ENCODE peak calls at places on chromosomes 3 and 15, in six cellular contexts. V is amniotic stem cell; Y is stimulated activated CD4-positive, alpha-beta T cell treated with anti-CD3 and anti-CD28 coated beads, TNF-alpha, amount 100 ng/mL, for 24 hours; R is ureter; E is Right ventricle myocardium superior; N is B cell. Q is an unnamed sample.

GRCh38 chr3:152305075-152305474 is 36.3 kb downstream of the MBNL1 start:
- DNase-seq in V (no peak), Y (no peak), R (no peak), E (no peak), N (no peak), Q (no peak)

GRCh38 chr15:33581032-33581431 is 270.3 kb downstream of the RYR3 start:
- DNase-seq in V (no peak), Y (no peak), R (no peak), E (no peak), N (no peak), Q (no peak)

GRCh38 chr15:60713096-60714084 is 234.4 kb upstream of the ICE2 start:
- DNase-seq in V (no peak), Y (no peak), R (no peak), E (no peak), N (no peak), Q (no peak)

GRCh38 chr15:39691229-39691628 is 91.4 kb downstream of the FSIP1 start:
- DNase-seq in V (no peak), Y (no peak), R (no peak), E (no peak), N (no peak), Q (no peak)

GRCh38 chr15:82966671-82967071 is 14.2 kb upstream of the HOMER2 start:
- DNase-seq in V (no peak), Y (no peak), R (no peak), E (no peak), N (no peak), Q (no peak)

GRCh38 chr3:167913218-167913902 is 177.8 kb downstream of the SERPINI1 start:
- DNase-seq in V (no peak), Y (no peak), R (no peak), E (no peak), N (no peak), Q (no peak)

GRCh38 chr3:60076307-60076706 is 1026.5 kb upstream of the CFAP20DC start:
- DNase-seq in V (no peak), Y (no peak), R (no peak), E (no peak), N (no peak), Q (no peak)

GRCh38 chr3:172106989-172107388 is 67.6 kb downstream of the FNDC3B start:
- DNase-seq in V (no peak), Y (peak), R (no peak), E (peak), N (peak), Q (peak)

GRCh38 chr3:197068077-197068476 is 38.5 kb upstream of the MELTF start:
- DNase-seq in V (no peak), Y (no peak), R (no peak), E (no peak), N (peak), Q (peak)

GRCh38 chr3:156171517-156172267 is 51.3 kb downstream of the KCNAB1 start:
- DNase-seq in V (no peak), Y (no peak), R (no peak), E (no peak), N (no peak), Q (no peak)